ENCODE peak calls at places on chromosome 14, in seven cellular contexts. N is A549, I is stomach, K is sigmoid colon, Y is vagina, S is transverse colon, T is esophagus squamous epithelium. L is an unnamed sample.

GRCh38 chr14:64572721-64573508 is 23.2 kb downstream of the PPP1R36 start:
- DNase-seq in N (no peak), I (no peak), K (peak; percentile 72), Y (no peak), S (no peak), T (no peak), L (no peak)

GRCh38 chr14:61076531-61076930 is 95.5 kb downstream of the SLC38A6 start:
- DNase-seq in N (no peak), I (no peak), K (no peak), Y (no peak), S (no peak), T (no peak), L (no peak)

GRCh38 chr14:32189806-32190205 is 12.0 kb upstream of the RNU6-7 start:
- DNase-seq in N (no peak), I (no peak), K (no peak), Y (no peak), S (no peak), T (no peak), L (no peak)

GRCh38 chr14:21385170-21385904 is 1.5 kb upstream of the SUPT16H start:
- DNase-seq in N (no peak), I (no peak), K (no peak), Y (no peak), S (no peak), T (no peak), L (no peak)

GRCh38 chr14:100081997-100082625 is 16.9 kb downstream of the EVL start:
- DNase-seq in N (no peak), I (no peak), K (no peak), Y (no peak), S (no peak), T (no peak), L (no peak)

GRCh38 chr14:22977434-22977683 is 5.0 kb downstream of the AJUBA start:
- DNase-seq in N (no peak), I (no peak), K (no peak), Y (no peak), S (no peak), T (no peak), L (no peak)

GRCh38 chr14:54335569-54336155 is 61.1 kb upstream of the CDKN3 start:
- DNase-seq in N (peak; percentile 26), I (no peak), K (no peak), Y (no peak), S (no peak), T (no peak), L (no peak)

GRCh38 chr14:27528328-27528727 is 930.5 kb upstream of the NOVA1 start:
- DNase-seq in N (peak; percentile 36), I (no peak), K (no peak), Y (no peak), S (no peak), T (no peak), L (no peak)

GRCh38 chr14:102898776-102899515 is 23.5 kb upstream of the AMN start:
- DNase-seq in N (no peak), I (no peak), K (no peak), Y (no peak), S (peak; percentile 32), T (no peak), L (no peak)

GRCh38 chr14:102799684-102800562 is 22.7 kb downstream of the TRAF3 start:
- DNase-seq in N (no peak), I (no peak), K (no peak), Y (no peak), S (no peak), T (no peak), L (no peak)

GRCh38 chr14:22753586-22753985 is 12.9 kb upstream of the OXA1L start:
- DNase-seq in N (no peak), I (no peak), K (no peak), Y (no peak), S (no peak), T (no peak), L (no peak)

GRCh38 chr14:100823488-100823887 is 2.4 kb upstream of the MEG3 start:
- DNase-seq in N (no peak), I (no peak), K (no peak), Y (no peak), S (no peak), T (no peak), L (no peak)

GRCh38 chr14:60204104-60204842 is 39.1 kb upstream of the DHRS7 start:
- DNase-seq in N (no peak), I (no peak), K (no peak), Y (no peak), S (peak; percentile 36), T (no peak), L (no peak)

GRCh38 chr14:91185721-91186120 is 58.8 kb downstream of the GPR68 start:
- DNase-seq in N (no peak), I (no peak), K (no peak), Y (no peak), S (no peak), T (no peak), L (no peak)

GRCh38 chr14:54893151-54893760 is 9.4 kb downstream of the GCH1 start:
- DNase-seq in N (peak; percentile 56), I (no peak), K (no peak), Y (no peak), S (no peak), T (no peak), L (no peak)

GRCh38 chr14:93035917-93036651 is 79.6 kb downstream of the ITPK1 start:
- DNase-seq in N (peak; percentile 61), I (no peak), K (peak; percentile 85), Y (no peak), S (no peak), T (no peak), L (no peak)

GRCh38 chr14:105929327-105930081 is 403.1 kb downstream of the TMEM121 start:
- DNase-seq in N (no peak), I (no peak), K (peak; percentile 62), Y (no peak), S (no peak), T (no peak), L (no peak)
- TF ChIP-seq POLR2A in N (no peak), I (no peak), K (no peak), Y (no peak), S (no peak), T (no peak), L (no peak)

DNA sequence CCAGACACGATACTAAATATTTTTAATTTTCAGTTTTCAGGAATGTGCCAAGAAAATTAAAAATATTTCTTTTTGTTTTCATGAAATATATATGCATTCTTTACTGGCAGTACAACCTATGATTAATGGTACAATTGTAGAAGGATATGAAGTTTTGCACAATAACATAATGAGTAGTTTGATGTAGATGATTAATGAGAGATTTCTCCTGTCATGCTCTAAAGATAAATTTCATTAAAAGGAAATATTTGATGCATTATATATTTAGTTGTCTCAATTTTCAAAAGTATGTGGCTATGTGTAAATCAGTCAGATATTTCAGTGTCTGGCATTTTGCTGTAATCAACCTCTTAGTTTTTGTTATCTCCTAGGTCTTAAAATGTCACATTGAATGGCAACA is 940.2 kb upstream of the MDGA2 start:
- DNase-seq in N (no peak), I (no peak), K (no peak), Y (no peak), S (no peak), T (no peak), L (no peak)
- TF ChIP-seq POLR2A in N (no peak), I (no peak), K (no peak), Y (no peak), S (no peak), T (no peak), L (no peak)

GRCh38 chr14:89617471-89618291 is 200.6 kb upstream of the FOXN3 start:
- DNase-seq in N (no peak), I (peak; percentile 45), K (no peak), Y (no peak), S (peak; percentile 59), T (no peak), L (no peak)
- TF ChIP-seq POLR2A in N (no peak), I (no peak), K (no peak), Y (no peak), S (peak; percentile 29), T (no peak), L (no peak)

DNA sequence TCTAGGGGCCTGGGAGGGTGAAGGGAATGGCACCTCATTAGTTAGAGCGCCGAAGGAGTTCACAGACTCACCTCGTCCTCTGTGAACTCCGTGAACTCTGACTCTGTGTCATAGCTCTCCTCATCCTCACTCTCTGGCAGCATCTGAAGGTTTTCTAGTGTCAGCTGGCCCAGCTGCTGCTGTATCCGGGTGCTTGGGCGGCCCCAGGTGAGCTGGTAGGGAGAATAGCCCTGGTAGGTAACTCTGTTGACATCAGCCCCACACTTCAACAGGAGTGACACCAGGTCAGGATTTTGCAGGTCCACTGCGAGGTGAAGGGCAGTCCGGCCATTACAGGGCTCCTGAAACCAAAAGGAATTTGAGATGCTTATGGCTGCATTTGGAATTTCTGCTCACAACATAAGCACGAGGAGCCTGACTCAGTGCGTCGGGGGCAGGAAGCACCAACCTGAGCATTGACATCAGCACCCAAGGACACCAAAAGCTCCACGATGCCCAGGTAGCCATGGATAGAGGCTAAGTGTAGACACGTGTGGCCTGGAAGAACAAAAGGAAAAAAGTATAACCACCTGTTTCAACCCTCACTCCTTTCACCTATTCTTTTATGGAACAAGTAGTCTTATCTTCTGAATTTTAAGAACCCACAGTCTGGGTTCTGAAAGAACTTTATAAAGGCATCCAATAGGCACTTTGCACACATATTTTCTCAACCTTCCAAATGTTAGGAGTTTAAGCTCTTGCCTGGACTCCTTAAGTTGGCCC is 2.0 kb downstream of the NFKBIA start:
- DNase-seq in N (no peak), I (no peak), K (peak; percentile 79), Y (no peak), S (peak; percentile 48), T (no peak), L (no peak)
- TF ChIP-seq POLR2A in N (no peak), I (no peak), K (no peak), Y (no peak), S (no peak), T (no peak), L (no peak)

DNA sequence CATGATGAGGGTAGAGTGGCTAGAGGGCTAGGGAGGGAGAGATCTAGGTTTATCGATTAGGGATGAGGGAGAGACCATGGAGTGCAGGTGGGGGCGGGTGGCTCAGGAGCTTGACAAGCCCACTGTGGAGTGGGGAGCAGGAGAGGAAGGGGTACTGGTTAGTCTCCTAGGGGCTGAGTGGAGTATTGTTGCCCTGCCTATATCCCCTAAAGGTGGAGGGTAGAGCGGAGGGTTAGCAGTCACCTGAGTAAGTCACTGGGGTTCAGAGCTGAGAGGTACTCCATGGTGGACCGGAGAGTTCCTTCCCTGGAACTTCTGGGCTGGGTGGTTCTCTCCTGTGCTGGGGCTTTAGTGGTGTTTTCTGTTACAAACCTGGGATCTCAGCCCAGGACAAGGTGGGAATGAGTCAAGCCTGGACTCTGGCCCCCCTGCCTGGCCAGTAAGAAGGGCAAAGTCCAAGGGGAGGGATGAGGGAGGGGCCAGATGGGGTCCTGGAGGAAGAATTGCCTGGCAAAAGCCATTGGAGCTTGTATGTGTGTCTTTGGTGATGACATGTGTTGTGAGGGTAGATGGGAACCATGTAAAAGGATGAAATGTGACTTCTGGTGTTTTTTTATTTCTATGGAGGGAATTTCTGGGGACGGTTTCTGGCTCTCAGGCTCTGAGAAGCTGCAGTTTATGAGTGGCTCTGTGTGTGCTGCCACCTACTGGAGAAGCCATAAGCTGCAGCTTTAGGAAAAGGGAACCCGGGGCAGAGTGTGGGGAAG is at the start of gene CIDEB:
- DNase-seq in N (peak; percentile 66), I (peak; percentile 74), K (peak; percentile 77), Y (no peak), S (peak; percentile 86), T (no peak), L (no peak)
- TF ChIP-seq POLR2A in N (no peak), I (no peak), K (no peak), Y (no peak), S (peak; percentile 45), T (no peak), L (no peak)